ENCODE peak calls at places on chromosomes 7 and 10, in six cellular contexts. F is activated T-helper 1 cell treated with anti-CD3 and anti-CD28 coated beads, Interleukin-2, amount 50 U/mL, for 16 hours; P is Calu3; J is NCI-H1436; H is HEK293T; X is fibroblast of mammary gland. C is an unnamed sample.

GRCh38 chr7:146892151-146892550 is 775.5 kb downstream of the CNTNAP2 start:
- DNase-seq in X (no peak), P (no peak), J (no peak), F (no peak), H (no peak), C (no peak)

GRCh38 chr10:69057951-69058297 is 30.0 kb upstream of the SRGN start:
- DNase-seq in X (peak; percentile 34), H (no peak), J (no peak), F (no peak), P (no peak), C (no peak)

GRCh38 chr7:48471206-48471605 is 299.9 kb downstream of the ABCA13 start:
- DNase-seq in P (no peak), H (no peak), X (no peak), J (no peak), F (no peak), C (no peak)

GRCh38 chr10:116742367-116743265 is at the start of gene HSPA12A:
- DNase-seq in H (peak; percentile 94), X (peak; percentile 80), P (peak; percentile 73), J (peak; percentile 32), F (no peak), C (peak; percentile 62)

GRCh38 chr10:100653957-100654834 is 91.2 kb upstream of the PAX2 start:
- DNase-seq in J (no peak), F (no peak), P (no peak), H (peak; percentile 67), X (peak; percentile 9), C (no peak)

GRCh38 chr7:1432411-1433082 is 26.7 kb downstream of the MICALL2 start:
- DNase-seq in X (peak; percentile 47), P (peak; percentile 90), F (peak; percentile 70), H (peak; percentile 77), J (peak; percentile 92), C (peak; percentile 72)

GRCh38 chr10:59281861-59282260 is 80.5 kb downstream of the FAM13C start:
- DNase-seq in F (no peak), P (no peak), X (no peak), H (no peak), J (no peak), C (no peak)

GRCh38 chr10:93106631-93107072 is 33.0 kb downstream of the CYP26A1 start:
- DNase-seq in F (no peak), J (no peak), P (no peak), H (no peak), X (peak; percentile 5), C (peak; percentile 69)

GRCh38 chr7:80186721-80187120 is 52.1 kb downstream of the GNAI1 start:
- DNase-seq in H (no peak), F (no peak), X (no peak), J (no peak), P (no peak), C (no peak)

GRCh38 chr7:71132521-71133231 is 732 bp downstream of the GALNT17 start:
- DNase-seq in X (peak; percentile 7), F (no peak), P (no peak), H (no peak), J (no peak), C (no peak)

GRCh38 chr7:29796181-29796580 is 10.1 kb upstream of the WIPF3 start:
- DNase-seq in H (no peak), X (no peak), P (no peak), F (no peak), J (no peak), C (no peak)